ENCODE peak calls at places on chromosomes 11 and 22, in six cellular contexts. N is GM04503; X is heart right ventricle; R is NCI-H1930; H is neural progenitor cell; V is activated gamma-delta T cell treated with anti-CD3 and anti-CD28 coated beads, Interleukin-2, amount 50 U/mL, for 16 hours. W is an unnamed sample.

GRCh38 chr11:12746593-12747097 is 72.4 kb downstream of the TEAD1 start:
- DNase-seq in N (no peak), X (peak; percentile 77), R (peak; percentile 64), H (peak; percentile 93), V (no peak), W (no peak)

GRCh38 chr11:77289737-77290136 is 11.7 kb downstream of the GDPD4 start:
- DNase-seq in N (no peak), X (no peak), R (no peak), H (no peak), V (no peak), W (no peak)

GRCh38 chr11:18987454-18988231 is 48.4 kb upstream of the MRGPRX1 start:
- DNase-seq in N (peak; percentile 3), X (no peak), R (no peak), H (no peak), V (no peak), W (no peak)

GRCh38 chr11:74212533-74212932 is 41.4 kb downstream of the PPME1 start:
- DNase-seq in N (no peak), X (no peak), R (no peak), H (no peak), V (no peak), W (no peak)

GRCh38 chr11:31355131-31355530 is 14.4 kb downstream of the DCDC1 start:
- DNase-seq in N (no peak), X (no peak), R (no peak), H (no peak), V (no peak), W (no peak)

GRCh38 chr11:121311373-121311772 is 18.8 kb downstream of the SC5D start:
- DNase-seq in N (no peak), X (no peak), R (no peak), H (no peak), V (no peak), W (no peak)

GRCh38 chr11:123567466-123567865 is 87.0 kb downstream of the SCN3B start:
- DNase-seq in N (no peak), X (no peak), R (no peak), H (no peak), V (no peak), W (no peak)

GRCh38 chr11:48093795-48094642 is 113.7 kb downstream of the PTPRJ start:
- DNase-seq in N (no peak), X (no peak), R (no peak), H (no peak), V (no peak), W (peak; percentile 57)

GRCh38 chr11:130675456-130675855 is 227.0 kb downstream of the ADAMTS15 start:
- DNase-seq in N (no peak), X (peak; percentile 79), R (no peak), H (no peak), V (no peak), W (no peak)

GRCh38 chr22:19201130-19201857 is 22.8 kb upstream of the SLC25A1 start:
- DNase-seq in N (no peak), X (no peak), R (no peak), H (no peak), V (no peak), W (no peak)

W was measured in GM06990.